ENCODE peak calls at places on chromosome 22, in four cellular contexts. G is K562, E is H1, Z is GM12878. V is an unnamed sample.

GRCh38 chr22:47401976-47402770 is 639.7 kb downstream of the TBC1D22A start:
- DNase-seq in G (no peak), E (no peak), Z (no peak), V (no peak)

GRCh38 chr22:17867160-17867785 is 93.0 kb upstream of the BID start:
- DNase-seq in G (peak), E (no peak), Z (no peak), V (no peak)

GRCh38 chr22:21937041-21937820 is 15.4 kb downstream of the PPM1F start:
- DNase-seq in G (no peak), E (no peak), Z (no peak), V (no peak)

GRCh38 chr22:32987081-32987631 is 71.0 kb downstream of the SYN3 start:
- DNase-seq in G (no peak), E (peak), Z (no peak), V (no peak)

GRCh38 chr22:31029276-31029675 is 51.8 kb upstream of the SMTN start:
- DNase-seq in G (no peak), E (no peak), Z (no peak), V (no peak)

GRCh38 chr22:27827586-27828213 is 26.1 kb upstream of the MN1 start:
- DNase-seq in G (no peak), E (no peak), Z (no peak), V (no peak)

GRCh38 chr22:17258015-17258827 is 39.0 kb upstream of the ADA2 start:
- DNase-seq in G (no peak), E (no peak), Z (peak), V (no peak)

GRCh38 chr22:50581950-50582561 is 593 bp downstream of the CHKB start:
- DNase-seq in G (peak), E (no peak), Z (no peak), V (no peak)

DNA sequence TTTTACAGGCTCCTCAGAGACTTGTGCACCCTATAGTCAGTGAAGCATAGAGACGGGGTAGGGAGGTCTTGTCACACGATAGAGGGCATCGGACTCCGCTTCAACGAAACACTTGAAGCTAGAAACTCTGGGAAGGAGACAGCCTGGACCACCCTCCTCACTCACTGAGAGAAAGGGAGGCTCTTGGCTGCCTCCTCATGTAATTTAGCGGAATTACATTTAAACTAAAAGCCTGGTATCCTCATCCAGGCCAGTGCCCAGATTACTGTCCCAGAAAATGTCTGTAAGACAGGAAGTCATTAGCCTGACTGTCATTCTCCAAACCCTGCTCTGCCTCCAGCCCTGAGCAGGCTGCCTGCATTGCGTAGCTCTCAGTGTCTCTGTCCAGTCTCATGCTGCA is 36.0 kb downstream of the TTLL1 start:
- DNase-seq in G (no peak), E (no peak), Z (no peak), V (no peak)
- TF ChIP-seq CTCF in G (peak), E (peak), Z (peak), V (peak)

DNA sequence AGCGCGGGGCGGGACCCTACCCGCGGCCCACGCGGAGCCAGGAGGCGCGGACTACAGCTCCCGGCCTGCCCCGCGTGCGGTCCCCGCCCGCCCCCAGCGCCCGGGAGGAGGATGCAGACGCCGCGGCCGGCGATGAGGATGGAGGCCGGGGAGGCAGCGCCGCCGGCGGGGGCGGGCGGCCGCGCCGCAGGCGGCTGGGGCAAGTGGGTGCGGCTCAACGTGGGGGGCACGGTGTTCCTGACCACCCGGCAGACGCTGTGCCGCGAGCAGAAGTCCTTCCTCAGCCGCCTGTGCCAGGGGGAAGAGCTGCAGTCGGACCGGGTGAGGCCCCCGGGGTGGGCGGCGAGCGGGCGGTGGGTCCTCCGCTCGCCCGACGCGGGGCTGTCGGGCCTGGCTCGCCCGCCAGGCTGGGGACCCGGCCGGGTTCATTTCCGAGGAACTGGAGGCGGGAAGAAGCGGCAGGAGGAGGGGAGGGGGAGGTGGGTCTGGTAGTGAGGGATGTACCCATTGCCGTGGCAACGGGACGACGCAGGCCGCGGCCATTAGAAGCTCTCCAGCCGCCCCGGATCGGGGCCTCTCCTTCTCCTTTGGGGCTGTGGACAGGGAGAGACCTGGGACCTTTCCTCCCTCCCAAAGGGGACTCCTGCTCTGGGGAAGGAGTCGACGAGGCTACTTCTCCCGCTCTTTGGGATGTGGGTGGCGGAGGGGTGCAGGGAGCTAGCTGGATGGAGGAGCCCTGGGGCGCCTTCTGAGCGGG is at the start of gene KCTD17:
- DNase-seq in G (peak), E (no peak), Z (no peak), V (peak)
- TF ChIP-seq YY1 in G (no peak), E (peak), Z (peak), V (peak)

DNA sequence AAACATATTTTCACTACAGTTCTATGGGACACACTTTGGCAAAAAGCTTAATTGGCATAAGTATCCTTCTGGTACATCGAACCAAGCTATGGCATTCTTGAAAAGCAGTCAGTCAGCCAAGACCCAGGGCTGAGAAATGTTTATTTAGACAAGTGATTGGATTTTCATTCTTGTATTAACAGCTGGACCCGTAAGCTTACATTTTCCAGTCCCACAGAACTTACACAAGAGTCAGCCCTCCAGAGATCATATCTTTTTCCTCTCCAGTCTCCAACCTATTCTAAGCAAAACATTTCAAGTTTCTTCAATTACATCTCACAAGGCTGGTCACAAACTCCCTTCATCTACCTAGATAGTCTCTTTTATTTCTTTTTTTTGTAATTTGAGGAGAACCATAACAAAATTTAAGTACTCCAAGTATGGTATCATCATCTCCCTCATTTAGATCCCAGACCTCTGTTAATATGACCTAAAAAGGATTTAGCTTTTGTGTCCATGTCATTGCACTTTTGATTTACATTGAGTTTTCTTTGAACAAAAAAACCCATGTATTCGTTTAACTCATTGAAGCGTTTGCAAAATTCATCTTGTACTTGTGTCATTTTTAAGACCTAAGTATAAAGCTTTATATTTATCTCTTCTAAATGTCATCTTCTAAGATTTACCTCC is 67.9 kb upstream of the GRK3 start:
- DNase-seq in G (no peak), E (no peak), Z (no peak), V (no peak)
- TF ChIP-seq EGR1 in G (no peak), E (no peak), Z (no peak), V (no peak)

GRCh38 chr22:45735273-45735672 is 63.6 kb downstream of the ATXN10 start:
- DNase-seq in G (no peak), E (no peak), Z (no peak), V (no peak)

GRCh38 chr22:45726081-45726480 is 54.4 kb downstream of the ATXN10 start:
- DNase-seq in G (no peak), E (no peak), Z (no peak), V (no peak)

GRCh38 chr22:45731041-45731797 is 59.6 kb downstream of the ATXN10 start:
- DNase-seq in G (no peak), E (no peak), Z (no peak), V (no peak)

DNA sequence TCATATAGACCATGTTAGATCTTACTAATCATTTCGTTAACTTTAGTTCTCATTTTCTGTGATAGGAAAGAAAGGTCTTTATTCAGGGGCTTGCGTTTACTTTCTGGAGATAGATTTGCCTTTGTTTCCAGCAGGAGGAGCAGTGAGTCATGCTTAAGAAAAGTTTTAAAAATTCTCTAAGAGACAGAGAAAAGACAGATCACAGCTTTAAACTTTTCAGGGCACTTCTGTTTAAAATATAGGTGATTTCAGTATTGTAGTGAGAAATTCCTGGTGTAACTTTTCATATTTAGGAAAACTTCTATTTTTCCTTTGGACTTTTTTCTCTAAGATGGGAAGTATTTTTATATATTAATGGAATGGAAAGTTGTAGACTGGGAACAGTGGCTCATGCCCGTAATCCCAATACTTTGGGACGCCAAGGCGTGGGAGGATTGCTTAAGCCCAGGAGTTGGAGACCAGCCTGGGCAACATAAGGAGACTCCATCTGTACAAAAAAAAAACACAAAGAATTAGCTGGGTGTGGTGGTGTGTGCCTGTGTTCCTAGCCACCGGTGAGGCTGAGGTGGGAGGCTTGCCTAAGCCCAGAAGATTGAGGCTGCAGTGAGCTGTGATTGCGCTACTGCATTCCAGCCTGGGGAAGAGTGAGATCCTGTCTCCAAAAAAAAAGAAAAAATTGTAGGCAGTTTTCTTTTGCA is 60.3 kb downstream of the ATXN10 start:
- DNase-seq in G (no peak), E (no peak), Z (no peak), V (no peak)
- TF ChIP-seq CTCF in G (no peak), E (no peak), Z (peak), V (peak)